ENCODE peak calls at places on chromosomes 6 and 20, in six cellular contexts. One of them, this sample, is unnamed.

GRCh38 chr6:6605873-6606272 is 17.4 kb downstream of the LY86 start:
- DNase-seq in AG10803: no peak
- DNase-seq in Panc1: no peak
- DNase-seq in HL-60: no peak
- DNase-seq in epithelial cell of proximal tubule: no peak
- DNase-seq in A549: no peak
- DNase-seq in this sample: no peak

GRCh38 chr6:21807299-21807698 is 213.7 kb downstream of the SOX4 start:
- DNase-seq in AG10803: no peak
- DNase-seq in Panc1: no peak
- DNase-seq in HL-60: no peak
- DNase-seq in epithelial cell of proximal tubule: no peak
- DNase-seq in A549: no peak
- DNase-seq in this sample: no peak

GRCh38 chr20:577167-577791 is 32.8 kb downstream of the TCF15 start:
- DNase-seq in AG10803: peak
- DNase-seq in Panc1: no peak
- DNase-seq in HL-60: peak
- DNase-seq in epithelial cell of proximal tubule: no peak
- DNase-seq in A549: peak
- DNase-seq in this sample: peak

GRCh38 chr6:12957321-12958051 is 240.9 kb downstream of the PHACTR1 start:
- DNase-seq in AG10803: peak
- DNase-seq in Panc1: no peak
- DNase-seq in HL-60: no peak
- DNase-seq in epithelial cell of proximal tubule: no peak
- DNase-seq in A549: peak
- DNase-seq in this sample: peak

GRCh38 chr6:21893778-21894177 is 300.2 kb downstream of the SOX4 start:
- DNase-seq in AG10803: no peak
- DNase-seq in Panc1: no peak
- DNase-seq in HL-60: no peak
- DNase-seq in epithelial cell of proximal tubule: no peak
- DNase-seq in A549: no peak
- DNase-seq in this sample: no peak

GRCh38 chr20:22577515-22578220 is 6.7 kb downstream of the FOXA2 start:
- DNase-seq in AG10803: no peak
- DNase-seq in Panc1: no peak
- DNase-seq in HL-60: no peak
- DNase-seq in epithelial cell of proximal tubule: no peak
- DNase-seq in A549: no peak
- DNase-seq in this sample: no peak

GRCh38 chr6:71288228-71289038 is at the start of gene OGFRL1:
- DNase-seq in AG10803: peak
- DNase-seq in Panc1: peak
- DNase-seq in HL-60: no peak
- DNase-seq in epithelial cell of proximal tubule: no peak
- DNase-seq in A549: peak
- DNase-seq in this sample: peak

GRCh38 chr6:105326838-105327745 is 75.8 kb downstream of the PREP start:
- DNase-seq in AG10803: peak
- DNase-seq in Panc1: peak
- DNase-seq in HL-60: no peak
- DNase-seq in epithelial cell of proximal tubule: no peak
- DNase-seq in A549: peak
- DNase-seq in this sample: no peak

GRCh38 chr6:73691512-73691911 is 4.5 kb upstream of the CD109 start:
- DNase-seq in AG10803: no peak
- DNase-seq in Panc1: no peak
- DNase-seq in HL-60: no peak
- DNase-seq in epithelial cell of proximal tubule: no peak
- DNase-seq in A549: no peak
- DNase-seq in this sample: no peak

DNA sequence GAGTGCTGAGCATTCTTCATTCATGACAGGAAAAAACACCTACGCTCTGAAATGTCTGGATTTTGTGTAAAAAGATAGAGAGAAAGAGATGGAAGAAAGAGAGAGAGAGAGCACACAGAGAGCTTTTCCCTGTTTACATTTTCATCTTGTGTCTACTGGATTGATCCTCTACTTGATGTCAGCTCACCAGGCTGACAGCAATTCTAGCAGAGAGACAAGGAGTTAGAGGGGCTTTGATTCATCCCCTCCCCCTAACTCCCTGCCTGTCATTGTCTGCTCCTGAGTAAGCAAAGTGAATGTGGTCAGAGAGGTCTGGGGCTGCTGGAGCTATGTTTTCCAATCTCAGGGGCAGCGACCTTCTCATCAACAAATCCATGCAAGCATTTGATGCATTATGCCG is 538.6 kb upstream of the POU3F2 start:
- DNase-seq in AG10803: no peak
- DNase-seq in Panc1: no peak
- DNase-seq in HL-60: no peak
- DNase-seq in epithelial cell of proximal tubule: no peak
- DNase-seq in A549: no peak
- DNase-seq in this sample: no peak
- H3K4me3 ChIP-seq in AG10803: no peak
- H3K4me3 ChIP-seq in Panc1: no peak
- H3K4me3 ChIP-seq in HL-60: no peak
- H3K4me3 ChIP-seq in epithelial cell of proximal tubule: no peak
- H3K4me3 ChIP-seq in A549: no peak
- H3K4me3 ChIP-seq in this sample: no peak

GRCh38 chr6:32432050-32432450 is 7.6 kb upstream of the HLA-DRA start:
- DNase-seq in AG10803: peak
- DNase-seq in Panc1: no peak
- DNase-seq in HL-60: no peak
- DNase-seq in epithelial cell of proximal tubule: no peak
- DNase-seq in A549: peak
- DNase-seq in this sample: peak
- TF ChIP-seq CTCF in AG10803: peak
- TF ChIP-seq CTCF in Panc1: peak
- TF ChIP-seq CTCF in HL-60: no peak
- TF ChIP-seq CTCF in epithelial cell of proximal tubule: peak
- TF ChIP-seq CTCF in A549: peak
- TF ChIP-seq CTCF in this sample: peak

GRCh38 chr6:143694013-143694412 is 16.2 kb downstream of the PHACTR2 start:
- DNase-seq in AG10803: no peak
- DNase-seq in Panc1: no peak
- DNase-seq in HL-60: no peak
- DNase-seq in epithelial cell of proximal tubule: no peak
- DNase-seq in A549: no peak
- DNase-seq in this sample: no peak
- H3K4me3 ChIP-seq in AG10803: no peak
- H3K4me3 ChIP-seq in Panc1: no peak
- H3K4me3 ChIP-seq in HL-60: no peak
- H3K4me3 ChIP-seq in epithelial cell of proximal tubule: no peak
- H3K4me3 ChIP-seq in A549: no peak
- H3K4me3 ChIP-seq in this sample: no peak

GRCh38 chr6:39791850-39792500 is at the start of gene DAAM2:
- DNase-seq in AG10803: peak
- DNase-seq in Panc1: no peak
- DNase-seq in HL-60: no peak
- DNase-seq in epithelial cell of proximal tubule: no peak
- DNase-seq in A549: no peak
- DNase-seq in this sample: no peak
- TF ChIP-seq CTCF in AG10803: peak
- TF ChIP-seq CTCF in Panc1: no peak
- TF ChIP-seq CTCF in HL-60: no peak
- TF ChIP-seq CTCF in epithelial cell of proximal tubule: peak
- TF ChIP-seq CTCF in A549: peak
- TF ChIP-seq CTCF in this sample: no peak

DNA sequence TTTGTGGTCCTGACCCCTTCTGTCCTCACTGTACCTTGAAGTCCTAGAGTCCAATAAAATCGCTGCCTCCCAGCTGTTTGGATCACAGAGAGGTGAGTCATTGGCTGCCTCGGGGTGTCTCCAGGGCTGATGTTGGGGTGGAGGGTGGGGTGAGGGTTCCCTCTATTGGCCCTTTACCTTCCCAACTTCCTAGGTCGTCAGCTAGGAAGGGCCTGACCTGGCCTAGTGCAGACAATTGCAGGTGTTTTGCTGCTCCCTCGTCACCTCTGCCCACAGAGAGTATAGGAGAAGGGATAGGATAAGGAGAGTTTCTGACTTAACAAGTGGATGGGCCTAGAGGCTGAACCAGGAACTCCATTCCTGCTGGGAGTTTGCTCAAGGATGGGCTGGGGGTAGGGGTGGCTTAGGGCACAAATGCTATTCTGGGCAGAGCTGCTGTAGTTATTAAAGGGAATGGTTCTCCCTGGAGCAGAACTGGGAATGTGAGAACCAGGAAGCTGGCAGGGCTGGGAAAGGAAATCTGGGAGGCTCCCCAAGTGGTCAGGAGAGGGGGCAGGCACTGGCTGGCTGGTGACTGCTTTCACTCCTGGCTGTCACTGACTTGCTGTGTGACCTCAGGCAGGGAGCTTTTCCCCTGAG is 1.4 kb downstream of the TP53INP2 start:
- DNase-seq in AG10803: peak
- DNase-seq in Panc1: no peak
- DNase-seq in HL-60: no peak
- DNase-seq in epithelial cell of proximal tubule: no peak
- DNase-seq in A549: peak
- DNase-seq in this sample: no peak
- H3K4me3 ChIP-seq in AG10803: peak
- H3K4me3 ChIP-seq in Panc1: peak
- H3K4me3 ChIP-seq in HL-60: no peak
- H3K4me3 ChIP-seq in epithelial cell of proximal tubule: peak
- H3K4me3 ChIP-seq in A549: no peak
- H3K4me3 ChIP-seq in this sample: no peak

GRCh38 chr6:109383438-109383940 is 1.2 kb upstream of the CD164 start:
- DNase-seq in AG10803: no peak
- DNase-seq in Panc1: no peak
- DNase-seq in HL-60: no peak
- DNase-seq in epithelial cell of proximal tubule: no peak
- DNase-seq in A549: no peak
- DNase-seq in this sample: no peak
- TF ChIP-seq CTCF in AG10803: no peak
- TF ChIP-seq CTCF in Panc1: peak
- TF ChIP-seq CTCF in HL-60: no peak
- TF ChIP-seq CTCF in epithelial cell of proximal tubule: no peak
- TF ChIP-seq CTCF in A549: no peak
- TF ChIP-seq CTCF in this sample: no peak